ENCODE peak calls at places on chromosomes 7 and 10, in nine cellular contexts. G is foreskin fibroblast; A is GM18507; Q is AG09319; F is choroid plexus epithelial cell; S is NCI-H2081 treated with DMSO at 0.1 percent for 48 hours; B is left cardiac atrium; V is activated CD4-positive, alpha-beta T cell treated with anti-CD3 and anti-CD28 coated beads, Interleukin-2, amount 50 U/mL, for 4 hours; X is GM12865. T is an unnamed sample.
A peak's percentile ranks its signal among the peaks of the same experiment; 100 is the strongest.

GRCh38 chr7:1545417-1546246 is 10.4 kb downstream of the TMEM184A start:
- DNase-seq in G (no peak), A (no peak), Q (no peak), F (no peak), S (no peak), B (no peak), V (no peak), X (no peak), T (peak; percentile 10)

GRCh38 chr10:7397049-7397448 is 13.8 kb downstream of the SFMBT2 start:
- DNase-seq in G (peak; percentile 27), A (no peak), Q (no peak), F (no peak), S (no peak), B (no peak), V (peak; percentile 26), X (no peak), T (peak; percentile 38)

GRCh38 chr10:29328988-29329387 is 40.1 kb downstream of the LYZL1 start:
- DNase-seq in G (peak; percentile 61), A (no peak), Q (no peak), F (no peak), S (no peak), B (peak; percentile 46), V (no peak), X (no peak), T (peak; percentile 15)

GRCh38 chr10:131266936-131267813 is 44.3 kb downstream of the TCERG1L start:
- DNase-seq in G (no peak), A (no peak), Q (no peak), F (no peak), S (no peak), B (no peak), V (no peak), X (no peak), T (no peak)

GRCh38 chr7:98418636-98419315 is 17.9 kb upstream of the BAIAP2L1 start:
- DNase-seq in G (peak; percentile 97), A (no peak), Q (peak; percentile 70), F (peak; percentile 92), S (no peak), B (peak; percentile 57), V (no peak), X (peak; percentile 22), T (peak; percentile 96)

GRCh38 chr7:139753693-139754111 is 24.1 kb downstream of the HIPK2 start:
- DNase-seq in G (no peak), A (no peak), Q (no peak), F (no peak), S (no peak), B (no peak), V (no peak), X (no peak), T (no peak)

GRCh38 chr10:43111101-43111500 is 27.1 kb upstream of the CSGALNACT2 start:
- DNase-seq in G (no peak), A (no peak), Q (no peak), F (no peak), S (no peak), B (no peak), V (no peak), X (no peak), T (no peak)

GRCh38 chr10:100743626-100744135 is 1.7 kb upstream of the PAX2 start:
- DNase-seq in G (peak; percentile 58), A (peak; percentile 48), Q (peak; percentile 10), F (peak; percentile 65), S (no peak), B (peak; percentile 43), V (peak; percentile 37), X (peak; percentile 77), T (peak; percentile 45)

GRCh38 chr7:126286317-126286716 is 966.4 kb downstream of the GRM8 start:
- DNase-seq in G (no peak), A (no peak), Q (no peak), F (no peak), S (no peak), B (no peak), V (no peak), X (no peak), T (no peak)

GRCh38 chr7:124456286-124456685 is 309.3 kb downstream of the GPR37 start:
- DNase-seq in G (no peak), A (no peak), Q (no peak), F (no peak), S (no peak), B (no peak), V (no peak), X (no peak), T (no peak)

GRCh38 chr7:90961037-90961725 is 303.1 kb upstream of the FZD1 start:
- DNase-seq in G (peak; percentile 15), A (no peak), Q (no peak), F (no peak), S (no peak), B (no peak), V (no peak), X (no peak), T (no peak)

GRCh38 chr10:66651308-66652082 is 274.3 kb upstream of the LRRTM3 start:
- DNase-seq in G (no peak), A (no peak), Q (no peak), F (no peak), S (no peak), B (no peak), V (no peak), X (no peak), T (no peak)

GRCh38 chr7:2932761-2933251 is 88.7 kb upstream of the GNA12 start:
- DNase-seq in G (no peak), A (no peak), Q (no peak), F (no peak), S (no peak), B (no peak), V (no peak), X (no peak), T (no peak)